ENCODE peak calls at places on chromosomes 12 and 14, in ten cellular contexts. G is CD8-positive, alpha-beta T cell; O is psoas muscle; X is brain microvascular endothelial cell; R is AG04450; V is IMR-90; Q is cardiac muscle cell; M is stomach; J is cardiac fibroblast; F is mucosa of descending colon. T is an unnamed sample.
A peak's percentile ranks its signal among the peaks of the same experiment; 100 is the strongest.

GRCh38 chr14:39431416-39432178 is 636 bp downstream of the FBXO33 start:
- DNase-seq in G (peak; percentile 72), V (peak; percentile 33), M (peak; percentile 58), J (peak; percentile 41), R (no peak), O (peak; percentile 35), Q (peak; percentile 40), X (peak; percentile 25), F (peak; percentile 70), T (no peak)

GRCh38 chr12:89544730-89545184 is 18.9 kb upstream of the POC1B start:
- DNase-seq in G (no peak), M (peak; percentile 77), X (peak; percentile 24), J (peak; percentile 43), R (no peak), F (peak; percentile 35), O (peak; percentile 37), Q (peak; percentile 53), V (no peak), T (peak; percentile 12)

GRCh38 chr12:131675126-131676080 is 35.5 kb upstream of the SFSWAP start:
- DNase-seq in Q (no peak), X (no peak), R (no peak), J (no peak), G (no peak), M (no peak), F (no peak), V (no peak), O (no peak), T (no peak)

GRCh38 chr12:64669270-64669842 is 59.1 kb downstream of the RASSF3 start:
- DNase-seq in V (peak; percentile 11), J (no peak), M (peak; percentile 73), Q (peak; percentile 50), F (peak; percentile 68), R (no peak), G (peak; percentile 80), X (no peak), O (peak; percentile 25), T (no peak)

GRCh38 chr14:91311284-91311662 is 66.8 kb upstream of the GPR68 start:
- DNase-seq in M (no peak), G (peak; percentile 78), O (no peak), V (no peak), R (no peak), Q (no peak), J (no peak), F (peak; percentile 50), X (no peak), T (no peak)

GRCh38 chr12:104536841-104537240 is 80.1 kb downstream of the CHST11 start:
- DNase-seq in M (no peak), G (no peak), R (no peak), J (peak; percentile 32), X (no peak), Q (no peak), V (no peak), O (no peak), F (no peak), T (no peak)

GRCh38 chr12:95633049-95633545 is 81.8 kb upstream of the USP44 start:
- DNase-seq in R (no peak), F (peak; percentile 72), X (peak; percentile 85), Q (peak; percentile 74), M (peak; percentile 55), V (peak; percentile 91), O (peak; percentile 56), G (no peak), J (peak; percentile 96), T (no peak)

GRCh38 chr14:24145700-24146621 is at the start of gene PSME2:
- DNase-seq in M (no peak), G (no peak), O (no peak), R (peak; percentile 20), F (no peak), Q (peak; percentile 6), X (no peak), V (peak; percentile 80), J (peak; percentile 31), T (no peak)

GRCh38 chr12:19846561-19846960 is 407.3 kb downstream of the AEBP2 start:
- DNase-seq in O (no peak), M (no peak), J (peak; percentile 82), F (no peak), X (peak; percentile 55), G (no peak), V (peak; percentile 69), Q (peak; percentile 82), R (no peak), T (peak; percentile 40)

GRCh38 chr12:131511391-131511802 is 199.5 kb upstream of the SFSWAP start:
- DNase-seq in G (peak; percentile 66), J (no peak), R (no peak), M (no peak), Q (peak; percentile 15), F (no peak), O (no peak), V (no peak), X (peak; percentile 49), T (no peak)

GRCh38 chr12:108516511-108517275 is 1.6 kb downstream of the FICD start:
- DNase-seq in R (no peak), G (no peak), V (no peak), M (no peak), J (peak; percentile 24), Q (peak; percentile 14), X (no peak), O (no peak), F (no peak), T (no peak)

GRCh38 chr12:127548123-127548553 is 718.8 kb upstream of the TMEM132C start:
- DNase-seq in F (no peak), Q (no peak), M (no peak), V (peak; percentile 72), O (no peak), G (no peak), R (no peak), X (peak; percentile 24), J (peak; percentile 47), T (peak; percentile 28)

GRCh38 chr12:91852646-91853045 is 293.0 kb downstream of the BTG1 start:
- DNase-seq in R (no peak), M (no peak), O (no peak), G (no peak), Q (peak; percentile 3), X (no peak), F (no peak), V (no peak), J (peak; percentile 53), T (peak; percentile 5)

GRCh38 chr14:23380197-23381016 is 3.6 kb downstream of the CMTM5 start:
- DNase-seq in Q (no peak), G (no peak), M (no peak), R (no peak), J (no peak), O (no peak), V (no peak), F (no peak), X (no peak), T (no peak)

GRCh38 chr12:96368233-96368632 is 32.0 kb downstream of the CDK17 start:
- DNase-seq in V (no peak), G (no peak), M (no peak), F (no peak), R (no peak), Q (peak; percentile 38), X (no peak), J (no peak), O (no peak), T (no peak)

GRCh38 chr12:31832740-31833540 is 104.1 kb upstream of the AMN1 start:
- DNase-seq in R (no peak), G (peak; percentile 63), X (no peak), O (no peak), F (no peak), Q (no peak), V (no peak), J (no peak), M (no peak), T (no peak)

GRCh38 chr12:42590324-42590934 is 883 bp upstream of the PRICKLE1 start:
- DNase-seq in Q (peak; percentile 37), V (no peak), J (no peak), M (no peak), F (peak; percentile 34), X (no peak), G (no peak), R (no peak), O (peak; percentile 39), T (no peak)

GRCh38 chr12:112523856-112524255 is 105.1 kb downstream of the PTPN11 start:
- DNase-seq in V (no peak), X (no peak), G (no peak), O (no peak), J (no peak), R (no peak), Q (no peak), F (no peak), M (no peak), T (no peak)
- H3K4me3 ChIP-seq in V (no peak overlapping the region), X (no peak overlapping the region), G (no peak overlapping the region), O (no peak overlapping the region), J (no peak overlapping the region), R (no peak overlapping the region), Q (no peak overlapping the region), F (no peak overlapping the region), M (no peak overlapping the region), T (no peak overlapping the region)

DNA sequence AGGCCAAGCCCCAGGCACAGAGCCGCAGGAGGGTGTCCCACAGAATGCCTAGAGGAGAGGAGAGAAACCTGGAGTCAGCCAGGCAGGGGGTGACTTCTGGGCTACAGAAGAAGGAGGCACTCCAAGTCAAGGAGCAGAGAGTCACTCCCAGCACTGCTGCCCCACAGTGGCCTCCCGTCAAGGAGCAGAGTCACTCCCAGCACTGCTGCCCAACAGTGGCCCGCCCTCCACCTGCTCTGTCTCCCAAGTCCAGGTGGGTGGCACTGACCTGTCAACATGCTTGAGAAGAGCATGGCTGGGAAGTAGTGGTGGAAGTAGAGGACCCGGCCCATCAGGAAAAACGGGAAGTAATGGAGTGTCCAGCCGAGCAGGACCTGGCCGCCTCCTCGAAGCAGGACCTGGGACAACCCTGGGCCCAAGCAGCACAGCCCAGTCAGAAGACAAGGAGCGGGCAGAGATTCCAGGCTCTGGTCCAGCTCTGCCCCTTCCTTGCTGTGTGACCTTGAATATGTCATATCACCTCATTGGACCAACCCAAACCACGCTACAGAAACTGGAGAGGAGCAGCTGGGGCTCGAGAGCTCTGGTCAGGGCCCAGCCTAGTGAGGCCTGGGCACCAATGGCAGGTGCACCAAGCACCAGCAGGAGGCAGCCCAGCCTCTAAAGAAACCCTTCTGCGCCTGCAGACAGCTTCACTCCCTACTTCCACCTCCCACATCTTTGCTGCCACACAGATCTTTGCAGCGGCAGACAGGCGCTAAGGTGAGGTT is 7.6 kb upstream of the NGB start:
- DNase-seq in O (no peak), V (no peak), J (no peak), M (no peak), R (no peak), Q (no peak), G (no peak), X (no peak), F (no peak), T (no peak)
- TF ChIP-seq CTCF in O (no peak), V (peak; percentile 7), J (no peak), M (no peak), R (no peak), Q (no peak), G (no peak), X (no peak), F (no peak), T (no peak)

GRCh38 chr12:53996188-53996885 is 3.6 kb upstream of the HOXC9 start:
- DNase-seq in X (no peak), J (no peak), R (no peak), Q (no peak), V (no peak), G (no peak), O (no peak), F (no peak), M (no peak), T (no peak)
- H3K4me3 ChIP-seq in X (no peak overlapping the region), J (peak overlapping the region; percentile 33), R (peak overlapping the region; percentile 42), Q (peak overlapping the region; percentile 6), V (no peak overlapping the region), G (peak overlapping the region; percentile 56), O (peak overlapping the region; percentile 78), F (no peak overlapping the region), M (peak overlapping the region; percentile 53), T (peak overlapping the region; percentile 17)

GRCh38 chr12:98939350-98939749 is 294.3 kb downstream of the APAF1 start:
- DNase-seq in X (peak; percentile 44), Q (peak; percentile 51), V (peak; percentile 20), M (no peak), R (no peak), G (no peak), F (no peak), J (peak; percentile 48), O (no peak), T (peak; percentile 70)
- TF ChIP-seq CTCF in X (peak; percentile 70), Q (peak; percentile 55), V (peak; percentile 44), M (no peak), R (peak; percentile 60), G (no peak), F (no peak), J (peak; percentile 38), O (peak; percentile 19), T (peak; percentile 85)

T was measured in astrocyte of the cerebellum.